ENCODE peak calls at places on chromosomes 3 and 15, in ten cellular contexts. One of them, this sample, is unnamed.
A peak's percentile ranks its signal among the peaks of the same experiment; 100 is the strongest.

GRCh38 chr3:57778499-57778898 is 22.4 kb downstream of the SLMAP start:
- DNase-seq in transverse colon: no peak
- DNase-seq in sigmoid colon: no peak
- DNase-seq in ovary: no peak
- DNase-seq in tibial nerve: no peak
- DNase-seq in stomach: no peak
- DNase-seq in HepG2: no peak
- DNase-seq in A549: no peak
- DNase-seq in suprapubic skin: no peak
- DNase-seq in H1: no peak
- DNase-seq in this sample: no peak

GRCh38 chr3:114706591-114707224 is 412.9 kb downstream of the TIGIT start:
- DNase-seq in transverse colon: no peak
- DNase-seq in sigmoid colon: no peak
- DNase-seq in ovary: no peak
- DNase-seq in tibial nerve: no peak
- DNase-seq in stomach: no peak
- DNase-seq in HepG2: peak; percentile 94
- DNase-seq in A549: peak; percentile 66
- DNase-seq in suprapubic skin: no peak
- DNase-seq in H1: no peak
- DNase-seq in this sample: peak; percentile 29

GRCh38 chr3:146511402-146512134 is 32.8 kb downstream of the PLSCR1 start:
- DNase-seq in transverse colon: no peak
- DNase-seq in sigmoid colon: no peak
- DNase-seq in ovary: no peak
- DNase-seq in tibial nerve: no peak
- DNase-seq in stomach: no peak
- DNase-seq in HepG2: no peak
- DNase-seq in A549: no peak
- DNase-seq in suprapubic skin: no peak
- DNase-seq in H1: no peak
- DNase-seq in this sample: no peak

GRCh38 chr15:31402003-31402402 is 75.4 kb downstream of the KLF13 start:
- DNase-seq in transverse colon: no peak
- DNase-seq in sigmoid colon: no peak
- DNase-seq in ovary: no peak
- DNase-seq in tibial nerve: no peak
- DNase-seq in stomach: no peak
- DNase-seq in HepG2: no peak
- DNase-seq in A549: no peak
- DNase-seq in suprapubic skin: no peak
- DNase-seq in H1: no peak
- DNase-seq in this sample: no peak

GRCh38 chr3:81931852-81932251 is 170.4 kb upstream of the GBE1 start:
- DNase-seq in transverse colon: no peak
- DNase-seq in sigmoid colon: no peak
- DNase-seq in ovary: no peak
- DNase-seq in tibial nerve: no peak
- DNase-seq in stomach: no peak
- DNase-seq in HepG2: no peak
- DNase-seq in A549: no peak
- DNase-seq in suprapubic skin: no peak
- DNase-seq in H1: no peak
- DNase-seq in this sample: no peak

GRCh38 chr15:82936966-82937647 is 15.4 kb downstream of the HOMER2 start:
- DNase-seq in transverse colon: no peak
- DNase-seq in sigmoid colon: no peak
- DNase-seq in ovary: no peak
- DNase-seq in tibial nerve: no peak
- DNase-seq in stomach: no peak
- DNase-seq in HepG2: peak; percentile 79
- DNase-seq in A549: peak; percentile 72
- DNase-seq in suprapubic skin: no peak
- DNase-seq in H1: no peak
- DNase-seq in this sample: no peak

GRCh38 chr3:25854214-25854613 is 64.3 kb downstream of the OXSM start:
- DNase-seq in transverse colon: no peak
- DNase-seq in sigmoid colon: no peak
- DNase-seq in ovary: no peak
- DNase-seq in tibial nerve: no peak
- DNase-seq in stomach: no peak
- DNase-seq in HepG2: no peak
- DNase-seq in A549: peak; percentile 21
- DNase-seq in suprapubic skin: no peak
- DNase-seq in H1: no peak
- DNase-seq in this sample: no peak

GRCh38 chr3:188581791-188582190 is 427.8 kb downstream of the LPP start:
- DNase-seq in transverse colon: no peak
- DNase-seq in sigmoid colon: no peak
- DNase-seq in ovary: no peak
- DNase-seq in tibial nerve: no peak
- DNase-seq in stomach: no peak
- DNase-seq in HepG2: no peak
- DNase-seq in A549: no peak
- DNase-seq in suprapubic skin: no peak
- DNase-seq in H1: no peak
- DNase-seq in this sample: no peak

DNA sequence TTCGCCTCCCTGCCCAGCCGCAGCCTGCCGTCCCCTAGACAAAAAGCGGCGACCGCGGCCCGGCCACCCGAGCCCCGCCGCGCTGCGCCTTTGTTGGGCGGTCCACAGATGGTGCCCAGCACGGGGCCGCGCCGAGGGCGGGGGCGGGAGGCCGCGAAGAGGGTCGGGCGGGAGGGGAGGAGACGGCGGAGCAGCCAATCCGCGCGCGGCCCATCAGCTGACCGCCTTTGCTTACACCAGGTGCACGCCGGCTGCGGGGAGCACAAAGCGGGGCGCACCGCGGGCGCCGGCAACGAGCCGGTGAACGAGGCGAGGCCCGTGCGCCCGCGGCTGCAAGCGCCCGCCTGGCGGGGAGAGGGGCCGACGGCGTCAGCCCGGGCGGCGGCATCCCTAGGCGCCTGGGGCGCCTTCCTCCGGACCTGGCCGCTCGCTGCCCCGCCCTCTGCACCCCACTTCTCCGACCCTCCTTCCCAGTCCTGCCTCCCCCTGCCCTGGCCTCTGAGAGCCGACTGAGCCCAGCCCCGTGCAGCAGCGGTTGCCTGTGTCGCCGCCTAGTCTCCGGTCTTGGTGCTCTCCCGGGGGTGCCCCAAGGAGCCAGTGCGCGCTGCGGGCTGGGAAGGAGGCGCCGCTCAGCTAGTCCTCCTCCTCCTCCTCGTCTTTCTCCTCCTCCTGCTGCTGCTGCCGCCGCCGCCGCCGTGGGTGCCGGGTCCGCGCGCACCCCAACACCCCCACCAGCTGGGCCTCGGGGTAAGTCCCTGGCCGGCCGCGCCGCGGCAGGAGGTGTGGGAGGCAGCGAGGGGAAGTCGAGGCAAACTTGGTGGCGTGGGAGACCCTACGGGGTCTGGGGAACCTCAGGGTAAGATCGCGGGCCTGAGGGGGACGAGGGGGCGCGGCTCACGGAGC is at the start of gene LRRN1:
- DNase-seq in transverse colon: peak; percentile 48
- DNase-seq in sigmoid colon: peak; percentile 61
- DNase-seq in ovary: peak; percentile 85
- DNase-seq in tibial nerve: no peak
- DNase-seq in stomach: peak; percentile 76
- DNase-seq in HepG2: no peak
- DNase-seq in A549: no peak
- DNase-seq in suprapubic skin: no peak
- DNase-seq in H1: peak; percentile 88
- DNase-seq in this sample: peak; percentile 92
- H3K4me3 ChIP-seq in transverse colon: peak within 1 kb of the TSS; percentile 54
- H3K4me3 ChIP-seq in sigmoid colon: peak within 1 kb of the TSS; percentile 57
- H3K4me3 ChIP-seq in ovary: peak within 1 kb of the TSS; percentile 49
- H3K4me3 ChIP-seq in tibial nerve: peak within 1 kb of the TSS; percentile 61
- H3K4me3 ChIP-seq in stomach: peak within 1 kb of the TSS; percentile 56
- H3K4me3 ChIP-seq in HepG2: no peak within 1 kb of the TSS
- H3K4me3 ChIP-seq in A549: peak within 1 kb of the TSS; percentile 44
- H3K4me3 ChIP-seq in suprapubic skin: peak within 1 kb of the TSS; percentile 81
- H3K4me3 ChIP-seq in H1: peak within 1 kb of the TSS; percentile 94
- H3K4me3 ChIP-seq in this sample: peak within 1 kb of the TSS; percentile 31

GRCh38 chr3:9216736-9217135 is 32.7 kb downstream of the SRGAP3 start:
- DNase-seq in transverse colon: no peak
- DNase-seq in sigmoid colon: no peak
- DNase-seq in ovary: no peak
- DNase-seq in tibial nerve: no peak
- DNase-seq in stomach: no peak
- DNase-seq in HepG2: no peak
- DNase-seq in A549: no peak
- DNase-seq in suprapubic skin: no peak
- DNase-seq in H1: no peak
- DNase-seq in this sample: no peak

GRCh38 chr3:9218514-9218846 is 31.0 kb downstream of the SRGAP3 start:
- DNase-seq in transverse colon: no peak
- DNase-seq in sigmoid colon: no peak
- DNase-seq in ovary: no peak
- DNase-seq in tibial nerve: no peak
- DNase-seq in stomach: no peak
- DNase-seq in HepG2: no peak
- DNase-seq in A549: no peak
- DNase-seq in suprapubic skin: no peak
- DNase-seq in H1: no peak
- DNase-seq in this sample: no peak

GRCh38 chr3:9214599-9214998 is 34.8 kb downstream of the SRGAP3 start:
- DNase-seq in transverse colon: no peak
- DNase-seq in sigmoid colon: no peak
- DNase-seq in ovary: no peak
- DNase-seq in tibial nerve: no peak
- DNase-seq in stomach: no peak
- DNase-seq in HepG2: no peak
- DNase-seq in A549: no peak
- DNase-seq in suprapubic skin: no peak
- DNase-seq in H1: no peak
- DNase-seq in this sample: no peak

GRCh38 chr3:9214185-9214584 is 35.3 kb downstream of the SRGAP3 start:
- DNase-seq in transverse colon: no peak
- DNase-seq in sigmoid colon: no peak
- DNase-seq in ovary: no peak
- DNase-seq in tibial nerve: no peak
- DNase-seq in stomach: no peak
- DNase-seq in HepG2: no peak
- DNase-seq in A549: no peak
- DNase-seq in suprapubic skin: no peak
- DNase-seq in H1: no peak
- DNase-seq in this sample: no peak

GRCh38 chr3:9217784-9218513 is 31.5 kb downstream of the SRGAP3 start:
- DNase-seq in transverse colon: no peak
- DNase-seq in sigmoid colon: no peak
- DNase-seq in ovary: no peak
- DNase-seq in tibial nerve: no peak
- DNase-seq in stomach: no peak
- DNase-seq in HepG2: no peak
- DNase-seq in A549: no peak
- DNase-seq in suprapubic skin: no peak
- DNase-seq in H1: no peak
- DNase-seq in this sample: peak; percentile 10
- TF ChIP-seq EP300 in transverse colon: no peak
- TF ChIP-seq EP300 in sigmoid colon: no peak
- TF ChIP-seq EP300 in ovary: no peak
- TF ChIP-seq EP300 in tibial nerve: no peak
- TF ChIP-seq EP300 in stomach: no peak
- TF ChIP-seq EP300 in HepG2: no peak
- TF ChIP-seq EP300 in A549: no peak
- TF ChIP-seq EP300 in suprapubic skin: no peak
- TF ChIP-seq EP300 in H1: no peak
- TF ChIP-seq EP300 in this sample: no peak

GRCh38 chr3:150372320-150373118 is 35.6 kb upstream of the TSC22D2 start:
- DNase-seq in transverse colon: no peak
- DNase-seq in sigmoid colon: no peak
- DNase-seq in ovary: no peak
- DNase-seq in tibial nerve: no peak
- DNase-seq in stomach: no peak
- DNase-seq in HepG2: peak; percentile 79
- DNase-seq in A549: peak; percentile 81
- DNase-seq in suprapubic skin: no peak
- DNase-seq in H1: no peak
- DNase-seq in this sample: no peak

GRCh38 chr3:150367771-150368170 is 40.3 kb upstream of the TSC22D2 start:
- DNase-seq in transverse colon: no peak
- DNase-seq in sigmoid colon: no peak
- DNase-seq in ovary: no peak
- DNase-seq in tibial nerve: no peak
- DNase-seq in stomach: no peak
- DNase-seq in HepG2: no peak
- DNase-seq in A549: no peak
- DNase-seq in suprapubic skin: no peak
- DNase-seq in H1: no peak
- DNase-seq in this sample: no peak

GRCh38 chr3:150371741-150372254 is 36.3 kb upstream of the TSC22D2 start:
- DNase-seq in transverse colon: peak; percentile 44
- DNase-seq in sigmoid colon: peak; percentile 77
- DNase-seq in ovary: no peak
- DNase-seq in tibial nerve: peak; percentile 84
- DNase-seq in stomach: peak; percentile 43
- DNase-seq in HepG2: peak; percentile 85
- DNase-seq in A549: peak; percentile 97
- DNase-seq in suprapubic skin: no peak
- DNase-seq in H1: no peak
- DNase-seq in this sample: no peak

GRCh38 chr3:150370982-150371381 is 37.1 kb upstream of the TSC22D2 start:
- DNase-seq in transverse colon: no peak
- DNase-seq in sigmoid colon: no peak
- DNase-seq in ovary: no peak
- DNase-seq in tibial nerve: no peak
- DNase-seq in stomach: no peak
- DNase-seq in HepG2: no peak
- DNase-seq in A549: no peak
- DNase-seq in suprapubic skin: no peak
- DNase-seq in H1: no peak
- DNase-seq in this sample: no peak

GRCh38 chr3:150370129-150370602 is 37.9 kb upstream of the TSC22D2 start:
- DNase-seq in transverse colon: peak; percentile 39
- DNase-seq in sigmoid colon: peak; percentile 83
- DNase-seq in ovary: no peak
- DNase-seq in tibial nerve: peak; percentile 43
- DNase-seq in stomach: no peak
- DNase-seq in HepG2: peak; percentile 24
- DNase-seq in A549: peak; percentile 95
- DNase-seq in suprapubic skin: peak; percentile 70
- DNase-seq in H1: no peak
- DNase-seq in this sample: peak; percentile 59
- H3K4me3 ChIP-seq in transverse colon: no peak overlapping the region
- H3K4me3 ChIP-seq in sigmoid colon: peak overlapping the region; percentile 38
- H3K4me3 ChIP-seq in ovary: no peak overlapping the region
- H3K4me3 ChIP-seq in tibial nerve: peak overlapping the region; percentile 35
- H3K4me3 ChIP-seq in stomach: no peak overlapping the region
- H3K4me3 ChIP-seq in HepG2: no peak overlapping the region
- H3K4me3 ChIP-seq in A549: peak overlapping the region; percentile 47
- H3K4me3 ChIP-seq in suprapubic skin: no peak overlapping the region
- H3K4me3 ChIP-seq in H1: peak overlapping the region; percentile 7
- H3K4me3 ChIP-seq in this sample: no peak overlapping the region

DNA sequence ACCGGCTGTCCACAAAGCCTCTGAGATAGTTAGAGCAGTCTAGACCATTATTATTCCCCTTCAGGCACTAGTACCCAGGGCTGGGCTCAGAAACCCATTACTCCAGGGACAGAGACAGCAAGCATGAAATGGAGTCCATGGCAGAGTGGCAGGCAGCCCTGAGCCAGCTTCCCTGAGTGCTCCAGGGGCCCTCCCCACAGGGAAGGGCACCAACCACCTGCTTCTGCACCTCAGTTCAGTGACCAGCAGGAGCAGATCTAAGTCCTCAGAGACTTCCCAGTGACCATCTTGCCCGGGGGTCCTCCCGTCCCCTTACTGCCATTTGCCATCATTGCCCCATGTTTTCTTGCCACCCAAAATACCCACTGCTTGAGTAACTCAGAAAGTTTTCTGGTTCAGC is 62.0 kb downstream of the DAPK2 start:
- DNase-seq in transverse colon: no peak
- DNase-seq in sigmoid colon: no peak
- DNase-seq in ovary: no peak
- DNase-seq in tibial nerve: no peak
- DNase-seq in stomach: peak; percentile 16
- DNase-seq in HepG2: no peak
- DNase-seq in A549: no peak
- DNase-seq in suprapubic skin: no peak
- DNase-seq in H1: no peak
- DNase-seq in this sample: no peak
- TF ChIP-seq EP300 in transverse colon: no peak
- TF ChIP-seq EP300 in sigmoid colon: no peak
- TF ChIP-seq EP300 in ovary: no peak
- TF ChIP-seq EP300 in tibial nerve: no peak
- TF ChIP-seq EP300 in stomach: no peak
- TF ChIP-seq EP300 in HepG2: no peak
- TF ChIP-seq EP300 in A549: no peak
- TF ChIP-seq EP300 in suprapubic skin: no peak
- TF ChIP-seq EP300 in H1: no peak
- TF ChIP-seq EP300 in this sample: no peak

This sample was measured in upper lobe of left lung.